ENCODE peak calls at places on chromosomes 16 and 17, in six cellular contexts. P, E, L, V, D and T are unnamed samples. For H3K36me3, the result is how much of the 10 kb centered on the place peaks cover.

GRCh38 chr17:49223517-49224197 is 6.9 kb downstream of the PHOSPHO1 start:
- DNase-seq in P (peak), D (peak), V (no peak), E (peak), L (peak), T (no peak)

GRCh38 chr16:65731840-65732239 is 610.0 kb upstream of the CDH11 start:
- DNase-seq in P (no peak), E (no peak), D (no peak), V (peak), L (no peak), T (no peak)

GRCh38 chr16:29818082-29818481 is 2.1 kb downstream of the PAGR1 start:
- DNase-seq in L (no peak), V (no peak), P (no peak), E (no peak), D (no peak), T (no peak)

GRCh38 chr16:50282010-50282538 is 15.7 kb downstream of the ADCY7 start:
- DNase-seq in P (no peak), L (peak), E (no peak), V (no peak), D (peak), T (peak)

GRCh38 chr16:2205104-2205966 is at the start of gene MLST8:
- DNase-seq in P (peak), D (peak), L (peak), V (peak), E (peak), T (peak)

GRCh38 chr16:66653581-66654350 is 42.8 kb downstream of the CMTM4 start:
- DNase-seq in L (no peak), P (no peak), D (no peak), V (peak), E (no peak), T (no peak)

GRCh38 chr16:88631920-88632586 is 6.3 kb upstream of the IL17C start:
- DNase-seq in L (no peak), V (no peak), D (no peak), P (no peak), E (no peak), T (no peak)

GRCh38 chr16:3165111-3165822 is 22.7 kb upstream of the OR1F1 start:
- DNase-seq in P (no peak), V (no peak), E (no peak), D (no peak), L (no peak), T (no peak)

GRCh38 chr17:27379863-27380533 is 76.2 kb upstream of the KSR1 start:
- DNase-seq in L (peak), V (peak), P (peak), D (peak), E (peak), T (no peak)

GRCh38 chr16:56321159-56321558 is 104.2 kb downstream of the AMFR start:
- DNase-seq in L (no peak), P (no peak), V (no peak), E (no peak), D (no peak), T (no peak)

GRCh38 chr17:306536-307294 is 45.9 kb downstream of the RPH3AL start:
- DNase-seq in L (no peak), P (no peak), D (no peak), E (no peak), V (no peak), T (no peak)

DNA sequence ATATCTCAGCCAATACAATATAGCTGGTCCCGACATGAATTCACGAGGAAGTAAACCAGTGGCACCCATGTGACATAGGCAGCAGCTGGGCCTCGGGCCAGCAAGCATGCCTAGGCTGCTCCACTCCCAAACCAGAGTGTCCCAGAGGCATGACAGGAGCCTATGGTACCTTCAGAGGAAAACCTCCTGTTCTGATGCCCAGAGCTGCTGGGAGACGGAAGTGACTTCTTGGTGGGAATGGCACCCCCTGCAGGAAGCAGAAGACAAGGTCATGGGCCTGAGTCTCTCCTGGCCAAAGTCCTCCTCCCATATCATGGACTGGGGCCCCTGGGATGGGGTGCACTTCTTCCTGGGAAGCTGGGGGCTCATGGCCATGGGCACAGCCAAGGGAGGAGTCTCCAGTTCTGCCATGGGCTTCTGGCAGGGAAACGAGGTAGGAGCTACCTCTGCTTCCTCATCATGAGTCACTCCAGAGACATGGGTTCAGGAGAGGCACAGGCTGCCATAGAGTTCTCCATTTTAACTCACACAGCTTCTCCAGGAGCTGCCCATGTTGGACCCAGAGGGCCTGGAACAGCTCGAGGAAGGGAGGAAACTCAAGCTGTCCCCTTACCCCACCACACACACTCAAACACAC is 13.4 kb downstream of the FBF1 start:
- DNase-seq in P (no peak), V (peak), L (no peak), E (peak), D (peak), T (no peak)
- TF ChIP-seq CTCF in P (no peak), V (peak), L (peak), E (peak), D (peak), T (peak)

GRCh38 chr17:3609689-3610088 is 478 bp upstream of the TRPV1 start:
- DNase-seq in V (no peak), D (no peak), L (no peak), P (no peak), E (no peak), T (no peak)
- H3K36me3 ChIP-seq in V (under half), D (under half), L (under half), P (under half), E (under half), T (half or more)

GRCh38 chr17:16583781-16584180 is 14.8 kb upstream of the ZNF287 start:
- DNase-seq in P (no peak), E (no peak), D (no peak), L (no peak), V (no peak), T (no peak)
- TF ChIP-seq CTCF in P (no peak), E (no peak), D (no peak), L (no peak), V (no peak), T (no peak)

GRCh38 chr16:22265351-22265750 is 31.9 kb upstream of the POLR3E start:
- DNase-seq in L (no peak), P (no peak), D (no peak), E (no peak), V (no peak), T (no peak)

GRCh38 chr16:22267764-22268163 is 29.4 kb upstream of the POLR3E start:
- DNase-seq in D (no peak), L (peak), V (no peak), P (no peak), E (no peak), T (no peak)

GRCh38 chr16:22264786-22265185 is 32.4 kb upstream of the POLR3E start:
- DNase-seq in D (no peak), E (peak), V (no peak), P (no peak), L (no peak), T (no peak)

GRCh38 chr16:22270525-22270924 is 26.7 kb upstream of the POLR3E start:
- DNase-seq in E (no peak), D (no peak), L (no peak), P (no peak), V (no peak), T (no peak)

GRCh38 chr16:22266546-22266945 is 30.7 kb upstream of the POLR3E start:
- DNase-seq in D (no peak), V (no peak), E (no peak), P (no peak), L (no peak), T (no peak)
- H3K36me3 ChIP-seq in D (under half), V (under half), E (under half), P (under half), L (under half), T (half or more)

GRCh38 chr17:72430611-72431432 is 310.0 kb downstream of the SOX9 start:
- DNase-seq in L (no peak), E (peak), V (no peak), D (peak), P (no peak), T (no peak)
- TF ChIP-seq CTCF in L (no peak), E (peak), V (no peak), D (peak), P (no peak), T (no peak)

GRCh38 chr17:78819402-78819801 is 21.2 kb downstream of the USP36 start:
- DNase-seq in P (no peak), V (no peak), E (no peak), L (no peak), D (no peak), T (no peak)
- H3K36me3 ChIP-seq in P (under half), V (under half), E (under half), L (under half), D (under half), T (half or more)

GRCh38 chr16:58128181-58128631 is 975 bp downstream of the CFAP20 start:
- DNase-seq in P (no peak), V (no peak), E (peak), D (peak), L (no peak), T (no peak)

GRCh38 chr16:58127634-58128033 is 1.5 kb downstream of the CFAP20 start:
- DNase-seq in P (no peak), V (no peak), D (no peak), L (no peak), E (no peak), T (no peak)

GRCh38 chr16:58126451-58126968 is 2.7 kb downstream of the CFAP20 start:
- DNase-seq in D (no peak), E (no peak), P (no peak), V (no peak), L (no peak), T (no peak)

GRCh38 chr16:58125781-58126335 is 3.3 kb downstream of the CFAP20 start:
- DNase-seq in P (no peak), E (no peak), D (no peak), V (no peak), L (no peak), T (no peak)

DNA sequence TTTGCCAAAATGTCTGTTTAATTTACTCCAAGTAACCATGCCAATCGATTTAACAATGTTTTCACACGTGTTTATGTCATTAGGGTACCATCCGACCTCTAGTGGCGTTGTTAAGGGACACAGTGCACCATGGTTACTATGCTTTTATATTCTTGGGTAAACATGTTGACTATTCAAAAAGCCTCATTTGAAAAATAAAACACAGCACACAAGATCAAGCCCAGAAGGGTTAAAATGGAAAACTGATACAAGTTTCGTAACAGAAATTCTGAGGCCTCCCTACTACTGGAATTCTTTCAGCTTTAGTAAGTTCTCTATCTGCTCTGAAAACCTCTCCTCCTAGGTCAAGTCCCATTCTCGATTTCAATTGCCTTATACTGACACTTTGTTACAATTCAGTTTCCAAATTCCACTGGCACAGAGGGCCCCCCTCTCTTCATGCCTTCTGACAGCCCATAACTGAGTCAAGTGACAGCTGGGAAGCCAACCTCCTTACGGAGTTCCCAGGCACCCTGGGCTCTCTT is 2.1 kb downstream of the CFAP20 start:
- DNase-seq in L (no peak), P (no peak), D (no peak), V (peak), E (peak), T (no peak)
- TF ChIP-seq CTCF in L (peak), P (peak), D (no peak), V (peak), E (peak), T (peak)

DNA sequence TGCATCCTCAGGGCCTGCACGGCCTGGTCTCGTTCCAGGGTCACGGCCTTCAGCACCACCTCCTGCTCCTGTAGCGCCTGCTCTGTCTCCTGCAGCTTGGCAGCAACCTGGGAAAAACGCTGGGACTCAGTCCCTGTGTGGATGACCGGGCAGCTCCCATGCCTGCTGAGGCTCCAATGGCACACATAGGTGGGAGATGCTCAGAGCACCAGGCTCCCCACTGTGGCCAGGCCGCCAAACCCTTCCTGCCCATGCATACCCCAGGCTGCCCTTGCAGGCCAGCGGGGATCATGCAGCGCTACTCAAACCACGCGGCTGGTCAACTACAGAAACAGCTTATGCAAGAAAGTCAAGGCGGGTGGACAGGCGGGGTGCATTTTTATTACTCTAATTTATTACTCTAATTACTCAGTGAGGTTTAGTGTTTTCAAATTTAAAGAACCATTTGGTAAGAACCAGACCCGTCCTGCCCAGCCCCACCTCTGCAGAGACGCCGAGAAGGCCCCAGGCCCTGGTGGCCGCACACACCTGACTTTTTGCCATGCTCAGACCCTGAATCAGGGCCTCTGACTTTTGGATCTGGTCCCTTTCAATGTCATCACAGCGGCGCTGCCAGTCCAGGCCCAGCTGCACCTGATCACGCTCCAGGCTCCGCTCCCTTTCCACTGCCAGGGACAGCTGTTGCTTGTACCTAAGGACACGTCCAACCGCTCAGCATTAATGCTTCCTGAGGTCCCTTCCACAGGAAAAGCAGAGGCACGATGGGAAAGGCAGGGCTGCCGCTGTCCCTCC is 33.9 kb downstream of the CCDC57 start:
- DNase-seq in D (no peak), L (no peak), P (peak), E (no peak), V (no peak), T (no peak)
- H3K36me3 ChIP-seq in D (under half), L (under half), P (under half), E (under half), V (under half), T (under half)

GRCh38 chr17:62666061-62666800 is 38.8 kb downstream of the MRC2 start:
- DNase-seq in P (no peak), V (no peak), L (no peak), E (no peak), D (no peak), T (no peak)
- TF ChIP-seq CTCF in P (no peak), V (no peak), L (no peak), E (no peak), D (no peak), T (no peak)

GRCh38 chr17:41496803-41497484 is 7.2 kb upstream of the KRT36 start:
- DNase-seq in L (peak), V (peak), E (peak), D (peak), P (no peak), T (peak)
- H3K36me3 ChIP-seq in L (under half), V (under half), E (under half), D (under half), P (under half), T (under half)